ENCODE peak calls at places on chromosomes 2 and 18, in ten cellular contexts. W is WTC11, R is endothelial cell, B is heart right ventricle, Z is A549, J is cardiac muscle cell, Q is uterus, F is foreskin keratinocyte, N is PC-3, H is MCF 10A. P is an unnamed sample.

GRCh38 chr2:178008636-178009289 is 63.8 kb downstream of the PDE11A start:
- DNase-seq in B (peak; percentile 32), Z (no peak), W (no peak), H (peak; percentile 76), F (peak; percentile 51), R (no peak), N (no peak), J (peak; percentile 12), Q (no peak), P (no peak)

GRCh38 chr18:55069497-55069896 is 110.2 kb upstream of the CCDC68 start:
- DNase-seq in Q (no peak), W (no peak), H (no peak), B (no peak), N (no peak), Z (no peak), F (no peak), J (no peak), R (no peak), P (no peak)

GRCh38 chr2:47221956-47222355 is 66.8 kb upstream of the STPG4 start:
- DNase-seq in H (peak; percentile 25), B (no peak), N (no peak), R (no peak), F (no peak), W (no peak), Q (no peak), Z (no peak), J (no peak), P (no peak)

GRCh38 chr18:25675123-25675850 is 323.3 kb upstream of the ZNF521 start:
- DNase-seq in Z (no peak), F (no peak), W (peak; percentile 23), Q (no peak), N (no peak), R (no peak), H (no peak), J (no peak), B (no peak), P (no peak)

GRCh38 chr2:26283606-26284005 is 38.9 kb downstream of the HADHB start:
- DNase-seq in H (no peak), N (no peak), J (no peak), Q (no peak), R (no peak), B (no peak), W (no peak), Z (no peak), F (no peak), P (no peak)

GRCh38 chr2:20313659-20314058 is 37.0 kb downstream of the PUM2 start:
- DNase-seq in W (no peak), H (peak; percentile 26), J (no peak), F (no peak), B (no peak), Z (no peak), Q (no peak), N (no peak), R (no peak), P (no peak)

GRCh38 chr2:8528863-8529262 is 153.0 kb upstream of the ID2 start:
- DNase-seq in B (no peak), F (no peak), Q (no peak), R (no peak), N (no peak), Z (no peak), J (no peak), W (no peak), H (no peak), P (no peak)

GRCh38 chr18:74333091-74333490 is 17.5 kb downstream of the C18orf63 start:
- DNase-seq in B (no peak), Q (no peak), W (no peak), N (no peak), Z (no peak), H (no peak), F (no peak), J (no peak), R (no peak), P (no peak)

GRCh38 chr2:168699834-168700417 is 102.5 kb upstream of the NOSTRIN start:
- DNase-seq in F (no peak), H (peak; percentile 43), N (no peak), B (peak; percentile 79), W (no peak), Z (no peak), Q (peak; percentile 79), R (no peak), J (no peak), P (no peak)

GRCh38 chr2:160109939-160110673 is 47.7 kb upstream of the PLA2R1 start:
- DNase-seq in R (peak; percentile 70), H (peak; percentile 82), Q (peak; percentile 61), F (peak; percentile 68), W (peak; percentile 61), J (peak; percentile 88), B (peak; percentile 39), Z (peak; percentile 35), N (peak; percentile 86), P (no peak)

GRCh38 chr2:197307933-197308521 is 2.6 kb downstream of the ANKRD44 start:
- DNase-seq in W (no peak), F (no peak), B (no peak), J (no peak), R (no peak), N (no peak), Q (no peak), H (no peak), Z (no peak), P (no peak)

GRCh38 chr2:196925768-196926561 is 542 bp downstream of the PGAP1 start:
- DNase-seq in B (peak; percentile 27), N (peak; percentile 32), Q (peak; percentile 24), Z (peak; percentile 28), H (peak; percentile 58), W (peak; percentile 35), J (peak; percentile 50), R (peak; percentile 25), F (peak; percentile 79), P (peak; percentile 19)

GRCh38 chr2:147843421-147843863 is 1.4 kb upstream of the ACVR2A start:
- DNase-seq in H (no peak), R (no peak), Q (no peak), B (no peak), W (no peak), J (no peak), Z (no peak), N (no peak), F (no peak), P (no peak)

GRCh38 chr18:44181951-44182350 is 498.7 kb upstream of the SETBP1 start:
- DNase-seq in N (no peak), Q (no peak), F (peak; percentile 43), W (no peak), J (no peak), R (no peak), H (peak; percentile 25), Z (no peak), B (no peak), P (no peak)

GRCh38 chr2:37230581-37230980 is 815 bp downstream of the CEBPZ start:
- DNase-seq in J (peak; percentile 3), F (peak; percentile 9), N (peak; percentile 26), Z (peak; percentile 15), W (no peak), R (peak; percentile 4), B (no peak), H (peak; percentile 26), Q (no peak), P (no peak)

GRCh38 chr2:11596801-11597200 is 63.0 kb downstream of the GREB1 start:
- DNase-seq in R (no peak), Q (no peak), H (no peak), B (no peak), W (no peak), F (no peak), J (no peak), N (no peak), Z (no peak), P (no peak)

GRCh38 chr2:153474407-153474806 is 4.2 kb downstream of the RPRM start:
- DNase-seq in H (no peak), F (no peak), W (no peak), Q (no peak), Z (no peak), J (no peak), R (no peak), B (no peak), N (no peak), P (no peak)

GRCh38 chr2:28624798-28625701 is 126.6 kb upstream of the PPP1CB start:
- DNase-seq in H (no peak), Q (peak; percentile 66), F (peak; percentile 26), W (no peak), J (peak; percentile 84), Z (no peak), B (peak; percentile 61), R (no peak), N (no peak), P (peak; percentile 58)
- TF ChIP-seq CTCF in H (no peak), Q (no peak), F (no peak), W (no peak), J (peak; percentile 6), Z (no peak), B (no peak), R (no peak), N (no peak), P (no peak)

DNA sequence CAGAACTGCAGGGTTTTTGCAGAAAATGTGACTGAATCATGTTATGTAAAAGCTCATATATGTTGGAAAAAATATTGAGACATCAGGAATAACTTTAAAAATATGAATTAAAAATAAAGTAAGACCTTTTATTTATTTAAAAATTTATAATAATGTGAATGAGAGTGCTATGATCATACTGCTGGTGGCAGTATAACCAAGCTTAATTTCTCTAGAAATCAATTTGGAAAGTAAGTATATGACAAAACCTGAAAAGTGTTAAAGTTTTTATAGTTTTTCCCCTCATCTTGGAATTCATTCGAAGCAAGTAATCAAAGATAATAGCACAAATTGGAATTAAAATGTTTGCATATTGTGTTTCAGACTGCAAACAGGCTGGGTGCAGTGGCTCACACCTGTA is 7.5 kb downstream of the SLC39A10 start:
- DNase-seq in Q (no peak), F (no peak), J (no peak), Z (no peak), R (no peak), N (peak; percentile 48), B (no peak), H (no peak), W (no peak), P (no peak)
- TF ChIP-seq CTCF in Q (no peak), F (peak; percentile 54), J (peak; percentile 16), Z (peak; percentile 40), R (peak; percentile 15), N (peak; percentile 44), B (no peak), H (peak; percentile 12), W (no peak), P (no peak)

DNA sequence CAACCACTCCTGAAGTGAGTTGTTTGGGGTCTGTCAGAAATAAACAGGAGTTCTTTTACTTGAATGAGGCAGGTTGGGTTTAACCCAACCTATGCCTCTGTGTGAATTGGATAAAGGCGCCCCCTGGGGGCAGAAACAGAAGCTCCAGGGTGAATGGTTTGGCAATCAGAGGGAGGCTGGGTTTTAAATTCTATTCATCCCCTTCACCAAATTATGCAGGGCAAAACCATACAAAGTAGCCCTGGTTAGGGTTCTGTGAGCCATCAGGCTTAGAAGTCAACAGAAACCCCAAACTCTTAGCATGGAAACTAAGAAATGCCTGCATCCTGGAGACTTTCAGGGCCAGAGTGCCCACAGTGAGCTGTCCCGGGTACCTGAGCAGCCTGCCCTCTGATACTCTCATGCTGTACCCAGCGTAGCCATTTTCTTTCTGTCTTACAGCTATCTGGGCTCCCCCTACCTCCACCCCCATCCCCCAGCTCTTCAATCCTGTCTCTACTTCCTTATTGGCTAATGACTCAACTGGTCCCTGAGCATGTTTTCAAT is 241.5 kb downstream of the ICOS start:
- DNase-seq in N (peak; percentile 47), W (peak; percentile 74), J (peak; percentile 19), R (peak; percentile 49), Z (no peak), F (no peak), H (peak; percentile 60), B (peak; percentile 52), Q (peak; percentile 53), P (peak; percentile 41)
- TF ChIP-seq CTCF in N (peak; percentile 79), W (peak; percentile 74), J (peak; percentile 61), R (peak; percentile 76), Z (peak; percentile 39), F (peak; percentile 63), H (peak; percentile 35), B (peak; percentile 77), Q (peak; percentile 28), P (peak; percentile 75)

GRCh38 chr2:122514451-122514996 is 759.1 kb downstream of the TSN start:
- DNase-seq in W (no peak), J (no peak), Q (no peak), F (no peak), Z (no peak), R (no peak), N (peak; percentile 59), B (no peak), H (peak; percentile 46), P (no peak)
- TF ChIP-seq CTCF in W (no peak), J (no peak), Q (no peak), F (no peak), Z (no peak), R (no peak), N (peak; percentile 40), B (no peak), H (no peak), P (no peak)